ENCODE peak calls at places on chromosomes 12 and 14, in ten cellular contexts. One of them, this sample, is unnamed. For H3K36me3, the result is how much of the 10 kb centered on the place peaks cover.

GRCh38 chr12:108832730-108833354 is 24.5 kb downstream of the SSH1 start:
- DNase-seq in Peyer's patch: no peak
- DNase-seq in ovary: no peak
- DNase-seq in testis: no peak
- DNase-seq in suprapubic skin: no peak
- DNase-seq in pancreas: no peak
- DNase-seq in thoracic aorta: no peak
- DNase-seq in CD8-positive, alpha-beta T cell: no peak
- DNase-seq in heart right ventricle: peak
- DNase-seq in lower lobe of right lung: peak
- DNase-seq in this sample: no peak

GRCh38 chr12:71556881-71557280 is 106.8 kb downstream of the ZFC3H1 start:
- DNase-seq in CD8-positive, alpha-beta T cell: no peak
- DNase-seq in testis: no peak
- DNase-seq in lower lobe of right lung: no peak
- DNase-seq in pancreas: no peak
- DNase-seq in Peyer's patch: no peak
- DNase-seq in ovary: no peak
- DNase-seq in heart right ventricle: no peak
- DNase-seq in thoracic aorta: no peak
- DNase-seq in suprapubic skin: no peak
- DNase-seq in this sample: no peak

GRCh38 chr12:6613015-6613775 is 6.0 kb upstream of the CHD4 start:
- DNase-seq in heart right ventricle: peak
- DNase-seq in ovary: peak
- DNase-seq in pancreas: peak
- DNase-seq in lower lobe of right lung: peak
- DNase-seq in thoracic aorta: peak
- DNase-seq in Peyer's patch: peak
- DNase-seq in suprapubic skin: peak
- DNase-seq in testis: peak
- DNase-seq in CD8-positive, alpha-beta T cell: peak
- DNase-seq in this sample: peak

GRCh38 chr12:70719672-70720420 is 82.6 kb upstream of the PTPRB start:
- DNase-seq in testis: peak
- DNase-seq in thoracic aorta: no peak
- DNase-seq in CD8-positive, alpha-beta T cell: no peak
- DNase-seq in pancreas: peak
- DNase-seq in suprapubic skin: no peak
- DNase-seq in lower lobe of right lung: peak
- DNase-seq in heart right ventricle: peak
- DNase-seq in ovary: no peak
- DNase-seq in Peyer's patch: peak
- DNase-seq in this sample: no peak

GRCh38 chr14:104458845-104459244 is 120.7 kb upstream of the C14orf180 start:
- DNase-seq in suprapubic skin: no peak
- DNase-seq in thoracic aorta: no peak
- DNase-seq in CD8-positive, alpha-beta T cell: no peak
- DNase-seq in testis: no peak
- DNase-seq in Peyer's patch: no peak
- DNase-seq in heart right ventricle: no peak
- DNase-seq in ovary: no peak
- DNase-seq in lower lobe of right lung: no peak
- DNase-seq in pancreas: no peak
- DNase-seq in this sample: no peak

GRCh38 chr14:101761881-101762529 is 496 bp downstream of the PPP2R5C start:
- DNase-seq in pancreas: peak
- DNase-seq in thoracic aorta: no peak
- DNase-seq in testis: peak
- DNase-seq in lower lobe of right lung: peak
- DNase-seq in ovary: peak
- DNase-seq in heart right ventricle: no peak
- DNase-seq in CD8-positive, alpha-beta T cell: peak
- DNase-seq in Peyer's patch: peak
- DNase-seq in suprapubic skin: peak
- DNase-seq in this sample: peak

GRCh38 chr12:6263931-6264330 is 46.6 kb upstream of the PLEKHG6 start:
- DNase-seq in pancreas: no peak
- DNase-seq in thoracic aorta: no peak
- DNase-seq in Peyer's patch: no peak
- DNase-seq in suprapubic skin: no peak
- DNase-seq in ovary: no peak
- DNase-seq in heart right ventricle: no peak
- DNase-seq in lower lobe of right lung: peak
- DNase-seq in CD8-positive, alpha-beta T cell: no peak
- DNase-seq in testis: peak
- DNase-seq in this sample: no peak

GRCh38 chr14:68593806-68594536 is 198.9 kb downstream of the ZFP36L1 start:
- DNase-seq in CD8-positive, alpha-beta T cell: no peak
- DNase-seq in suprapubic skin: peak
- DNase-seq in lower lobe of right lung: no peak
- DNase-seq in testis: no peak
- DNase-seq in heart right ventricle: no peak
- DNase-seq in thoracic aorta: no peak
- DNase-seq in ovary: no peak
- DNase-seq in pancreas: no peak
- DNase-seq in Peyer's patch: peak
- DNase-seq in this sample: no peak

DNA sequence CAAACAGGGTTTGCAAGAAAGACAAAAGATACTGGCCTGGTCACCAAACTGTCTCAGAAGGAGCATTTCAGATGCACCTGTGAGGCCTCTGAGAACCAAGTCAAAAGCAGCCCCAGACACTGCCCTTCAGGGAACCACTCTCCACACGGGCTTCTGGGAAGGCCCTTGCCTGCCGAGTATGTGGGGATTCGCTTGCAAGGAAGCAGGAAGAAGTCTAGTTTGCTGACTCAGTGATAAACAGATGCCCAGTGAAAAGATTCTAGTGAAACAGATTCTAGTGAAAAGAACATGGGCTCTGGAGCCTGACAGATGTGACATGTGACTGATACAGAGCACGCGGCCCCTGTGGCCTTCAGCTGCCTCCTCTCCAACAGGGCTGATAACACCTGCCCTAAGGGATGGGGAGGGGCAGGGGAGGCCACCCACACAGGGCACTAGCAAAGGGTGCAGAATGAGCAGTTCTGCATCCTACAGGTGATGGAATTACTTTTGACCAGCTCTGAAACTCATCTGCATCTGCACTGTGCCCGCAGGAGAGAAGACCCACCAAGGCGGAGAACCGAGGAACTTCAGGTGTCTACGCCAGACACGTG is 19.1 kb downstream of the AMN start:
- DNase-seq in Peyer's patch: peak
- DNase-seq in lower lobe of right lung: no peak
- DNase-seq in pancreas: no peak
- DNase-seq in suprapubic skin: no peak
- DNase-seq in CD8-positive, alpha-beta T cell: no peak
- DNase-seq in thoracic aorta: no peak
- DNase-seq in testis: peak
- DNase-seq in ovary: no peak
- DNase-seq in heart right ventricle: no peak
- DNase-seq in this sample: no peak
- H3K36me3 ChIP-seq in Peyer's patch: under half
- H3K36me3 ChIP-seq in lower lobe of right lung: half or more
- H3K36me3 ChIP-seq in pancreas: half or more
- H3K36me3 ChIP-seq in suprapubic skin: half or more
- H3K36me3 ChIP-seq in CD8-positive, alpha-beta T cell: under half
- H3K36me3 ChIP-seq in thoracic aorta: half or more
- H3K36me3 ChIP-seq in testis: under half
- H3K36me3 ChIP-seq in ovary: under half
- H3K36me3 ChIP-seq in heart right ventricle: under half
- H3K36me3 ChIP-seq in this sample: under half

DNA sequence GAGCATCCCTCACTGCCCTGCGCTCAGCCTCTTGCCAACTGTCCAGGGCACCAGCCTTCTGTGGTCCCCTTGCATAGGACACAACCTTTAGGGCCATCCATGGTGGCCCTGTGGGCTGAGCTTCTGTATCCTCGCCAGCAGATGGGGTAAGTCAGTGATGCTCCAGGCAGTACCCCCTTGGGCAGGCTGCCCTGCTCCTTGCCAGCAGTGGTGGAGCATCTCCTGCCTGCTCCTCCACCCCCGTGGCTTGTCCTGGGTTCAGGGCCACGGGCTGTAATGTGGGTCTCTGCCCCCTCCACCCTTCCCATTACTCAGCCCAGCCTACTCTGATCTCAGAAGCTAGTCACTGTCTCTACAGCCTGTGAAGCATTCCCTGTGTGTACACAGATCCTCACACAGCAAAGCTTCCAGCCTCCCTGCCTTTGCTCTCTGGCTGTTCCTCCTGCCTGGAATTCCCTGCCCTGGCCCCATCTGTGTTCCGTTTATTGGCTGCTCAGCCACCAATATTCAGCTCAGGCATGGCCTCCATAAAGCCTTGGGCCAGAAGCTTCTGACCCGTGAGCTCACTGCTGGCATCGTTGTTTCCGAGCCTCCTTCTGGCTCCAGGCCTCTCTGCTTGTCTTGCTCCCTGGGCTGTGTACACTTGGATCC is 177.2 kb upstream of the PRMT8 start:
- DNase-seq in suprapubic skin: no peak
- DNase-seq in Peyer's patch: no peak
- DNase-seq in pancreas: no peak
- DNase-seq in ovary: no peak
- DNase-seq in testis: peak
- DNase-seq in lower lobe of right lung: no peak
- DNase-seq in CD8-positive, alpha-beta T cell: peak
- DNase-seq in thoracic aorta: no peak
- DNase-seq in heart right ventricle: no peak
- DNase-seq in this sample: no peak
- TF ChIP-seq CTCF in suprapubic skin: no peak
- TF ChIP-seq CTCF in Peyer's patch: peak
- TF ChIP-seq CTCF in pancreas: no peak
- TF ChIP-seq CTCF in ovary: no peak
- TF ChIP-seq CTCF in testis: no peak
- TF ChIP-seq CTCF in lower lobe of right lung: peak
- TF ChIP-seq CTCF in CD8-positive, alpha-beta T cell: no peak
- TF ChIP-seq CTCF in thoracic aorta: no peak
- TF ChIP-seq CTCF in heart right ventricle: peak
- TF ChIP-seq CTCF in this sample: peak

GRCh38 chr14:20630340-20631022 is 11.0 kb downstream of the OR6S1 start:
- DNase-seq in pancreas: peak
- DNase-seq in testis: no peak
- DNase-seq in CD8-positive, alpha-beta T cell: no peak
- DNase-seq in thoracic aorta: no peak
- DNase-seq in ovary: peak
- DNase-seq in suprapubic skin: no peak
- DNase-seq in Peyer's patch: peak
- DNase-seq in lower lobe of right lung: no peak
- DNase-seq in heart right ventricle: no peak
- DNase-seq in this sample: peak

GRCh38 chr14:20631821-20632389 is 9.6 kb downstream of the OR6S1 start:
- DNase-seq in CD8-positive, alpha-beta T cell: no peak
- DNase-seq in Peyer's patch: peak
- DNase-seq in thoracic aorta: no peak
- DNase-seq in pancreas: peak
- DNase-seq in ovary: peak
- DNase-seq in suprapubic skin: peak
- DNase-seq in testis: peak
- DNase-seq in heart right ventricle: peak
- DNase-seq in lower lobe of right lung: peak
- DNase-seq in this sample: peak

GRCh38 chr14:20631023-20631820 is 10.3 kb downstream of the OR6S1 start:
- DNase-seq in heart right ventricle: no peak
- DNase-seq in pancreas: peak
- DNase-seq in Peyer's patch: peak
- DNase-seq in testis: peak
- DNase-seq in ovary: peak
- DNase-seq in thoracic aorta: no peak
- DNase-seq in lower lobe of right lung: no peak
- DNase-seq in suprapubic skin: no peak
- DNase-seq in CD8-positive, alpha-beta T cell: peak
- DNase-seq in this sample: peak

GRCh38 chr14:20632831-20633771 is 8.4 kb downstream of the OR6S1 start:
- DNase-seq in thoracic aorta: no peak
- DNase-seq in testis: no peak
- DNase-seq in ovary: no peak
- DNase-seq in suprapubic skin: no peak
- DNase-seq in CD8-positive, alpha-beta T cell: peak
- DNase-seq in Peyer's patch: peak
- DNase-seq in pancreas: peak
- DNase-seq in lower lobe of right lung: no peak
- DNase-seq in heart right ventricle: no peak
- DNase-seq in this sample: peak

DNA sequence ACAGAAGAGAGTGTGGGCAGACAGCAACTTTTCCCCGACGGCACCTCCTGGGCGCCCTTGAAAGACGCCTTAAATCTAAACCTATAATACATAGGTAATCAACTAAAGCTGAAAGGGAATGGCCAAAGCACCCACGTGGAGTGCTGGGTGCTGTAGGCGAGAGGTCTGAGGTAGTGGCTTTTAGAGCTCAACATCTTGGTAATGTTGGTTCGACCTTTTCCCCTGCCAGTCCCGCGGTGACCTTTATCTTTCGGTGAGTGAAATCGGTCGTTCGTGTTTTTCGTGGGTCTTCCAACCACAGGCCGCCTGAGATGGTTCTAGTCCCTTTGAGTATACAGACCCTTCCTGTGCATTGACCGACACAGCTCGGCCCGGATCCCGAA is 9.1 kb downstream of the OR6S1 start:
- DNase-seq in testis: no peak
- DNase-seq in lower lobe of right lung: no peak
- DNase-seq in CD8-positive, alpha-beta T cell: no peak
- DNase-seq in ovary: no peak
- DNase-seq in suprapubic skin: no peak
- DNase-seq in thoracic aorta: no peak
- DNase-seq in heart right ventricle: no peak
- DNase-seq in Peyer's patch: no peak
- DNase-seq in pancreas: no peak
- DNase-seq in this sample: no peak
- H3K4me3 ChIP-seq in testis: peak
- H3K4me3 ChIP-seq in lower lobe of right lung: peak
- H3K4me3 ChIP-seq in CD8-positive, alpha-beta T cell: peak
- H3K4me3 ChIP-seq in ovary: peak
- H3K4me3 ChIP-seq in suprapubic skin: peak
- H3K4me3 ChIP-seq in thoracic aorta: peak
- H3K4me3 ChIP-seq in heart right ventricle: peak
- H3K4me3 ChIP-seq in Peyer's patch: peak
- H3K4me3 ChIP-seq in pancreas: no peak
- H3K4me3 ChIP-seq in this sample: peak

GRCh38 chr12:123942277-123942653 is 30.4 kb downstream of the CCDC92 start:
- DNase-seq in heart right ventricle: no peak
- DNase-seq in suprapubic skin: no peak
- DNase-seq in Peyer's patch: no peak
- DNase-seq in ovary: no peak
- DNase-seq in lower lobe of right lung: no peak
- DNase-seq in thoracic aorta: no peak
- DNase-seq in pancreas: no peak
- DNase-seq in CD8-positive, alpha-beta T cell: no peak
- DNase-seq in testis: no peak
- DNase-seq in this sample: no peak

GRCh38 chr12:123941000-123941399 is 31.6 kb downstream of the CCDC92 start:
- DNase-seq in testis: no peak
- DNase-seq in CD8-positive, alpha-beta T cell: no peak
- DNase-seq in pancreas: no peak
- DNase-seq in suprapubic skin: no peak
- DNase-seq in lower lobe of right lung: no peak
- DNase-seq in Peyer's patch: peak
- DNase-seq in heart right ventricle: no peak
- DNase-seq in ovary: no peak
- DNase-seq in thoracic aorta: no peak
- DNase-seq in this sample: no peak

GRCh38 chr12:123942911-123943648 is 29.6 kb downstream of the CCDC92 start:
- DNase-seq in lower lobe of right lung: no peak
- DNase-seq in suprapubic skin: no peak
- DNase-seq in heart right ventricle: no peak
- DNase-seq in ovary: no peak
- DNase-seq in CD8-positive, alpha-beta T cell: no peak
- DNase-seq in Peyer's patch: peak
- DNase-seq in testis: no peak
- DNase-seq in thoracic aorta: no peak
- DNase-seq in pancreas: no peak
- DNase-seq in this sample: no peak

GRCh38 chr12:123940627-123940966 is 32.0 kb downstream of the CCDC92 start:
- DNase-seq in Peyer's patch: peak
- DNase-seq in ovary: no peak
- DNase-seq in CD8-positive, alpha-beta T cell: no peak
- DNase-seq in heart right ventricle: no peak
- DNase-seq in pancreas: no peak
- DNase-seq in lower lobe of right lung: no peak
- DNase-seq in suprapubic skin: no peak
- DNase-seq in testis: no peak
- DNase-seq in thoracic aorta: no peak
- DNase-seq in this sample: no peak

GRCh38 chr12:123941485-123942276 is 30.9 kb downstream of the CCDC92 start:
- DNase-seq in heart right ventricle: no peak
- DNase-seq in pancreas: no peak
- DNase-seq in lower lobe of right lung: no peak
- DNase-seq in testis: no peak
- DNase-seq in Peyer's patch: peak
- DNase-seq in ovary: no peak
- DNase-seq in suprapubic skin: no peak
- DNase-seq in CD8-positive, alpha-beta T cell: no peak
- DNase-seq in thoracic aorta: no peak
- DNase-seq in this sample: no peak
- H3K36me3 ChIP-seq in heart right ventricle: under half
- H3K36me3 ChIP-seq in pancreas: under half
- H3K36me3 ChIP-seq in lower lobe of right lung: under half
- H3K36me3 ChIP-seq in testis: under half
- H3K36me3 ChIP-seq in Peyer's patch: under half
- H3K36me3 ChIP-seq in ovary: under half
- H3K36me3 ChIP-seq in suprapubic skin: half or more
- H3K36me3 ChIP-seq in CD8-positive, alpha-beta T cell: under half
- H3K36me3 ChIP-seq in thoracic aorta: under half
- H3K36me3 ChIP-seq in this sample: under half